ENCODE peak calls at places on chromosomes 12 and 14, in nine cellular contexts. S is CD8-positive, alpha-beta T cell; T is iPS-NIHi11; A is psoas muscle; N is AG10803; I is GM04504; D is cardiac muscle cell; V is lower leg skin; L is adipocyte. M is an unnamed sample.

GRCh38 chr14:57492859-57493258 is 798 bp downstream of the CCDC198 start:
- DNase-seq in S (no peak), T (peak), A (no peak), N (peak), I (peak), D (peak), V (no peak), L (peak), M (no peak)

GRCh38 chr14:77148510-77149231 is 7.1 kb upstream of the ZDHHC22 start:
- DNase-seq in S (no peak), T (no peak), A (no peak), N (no peak), I (no peak), D (no peak), V (no peak), L (no peak), M (no peak)

GRCh38 chr12:77299910-77300772 is 234.8 kb upstream of the E2F7 start:
- DNase-seq in S (no peak), T (no peak), A (no peak), N (peak), I (peak), D (peak), V (no peak), L (peak), M (no peak)

GRCh38 chr12:52971701-52972329 is 22.9 kb downstream of the KRT18 start:
- DNase-seq in S (no peak), T (no peak), A (no peak), N (peak), I (no peak), D (peak), V (no peak), L (peak), M (no peak)

GRCh38 chr14:54669759-54670630 is 103.1 kb downstream of the SAMD4A start:
- DNase-seq in S (peak), T (no peak), A (peak), N (peak), I (no peak), D (peak), V (peak), L (peak), M (no peak)

GRCh38 chr14:89221109-89221508 is 195.9 kb downstream of the FOXN3 start:
- DNase-seq in S (no peak), T (no peak), A (no peak), N (peak), I (peak), D (peak), V (no peak), L (peak), M (no peak)

GRCh38 chr12:106760184-106760531 is 14.3 kb upstream of the RIC8B start:
- DNase-seq in S (no peak), T (peak), A (no peak), N (no peak), I (no peak), D (peak), V (no peak), L (no peak), M (no peak)

GRCh38 chr12:129213551-129213950 is 360.3 kb downstream of the GLT1D1 start:
- DNase-seq in S (no peak), T (no peak), A (no peak), N (no peak), I (no peak), D (no peak), V (no peak), L (no peak), M (no peak)

GRCh38 chr12:100799770-100800169 is 5.2 kb downstream of the ANO4 start:
- DNase-seq in S (no peak), T (no peak), A (no peak), N (peak), I (no peak), D (no peak), V (no peak), L (peak), M (no peak)

GRCh38 chr14:104801284-104802119 is 601 bp downstream of the ZBTB42 start:
- DNase-seq in S (no peak), T (peak), A (no peak), N (no peak), I (no peak), D (no peak), V (no peak), L (no peak), M (peak)

GRCh38 chr14:21735200-21735599 is 61.6 kb upstream of the OR4E1 start:
- DNase-seq in S (no peak), T (no peak), A (no peak), N (no peak), I (no peak), D (no peak), V (no peak), L (no peak), M (no peak)

GRCh38 chr14:64974563-64974962 is 2.4 kb upstream of the RAB15 start:
- DNase-seq in S (no peak), T (peak), A (no peak), N (no peak), I (no peak), D (no peak), V (peak), L (no peak), M (no peak)

GRCh38 chr12:69475237-69475984 is 5.2 kb downstream of the FRS2 start:
- DNase-seq in S (no peak), T (peak), A (no peak), N (peak), I (no peak), D (peak), V (no peak), L (peak), M (peak)

GRCh38 chr14:64109821-64110554 is 184.2 kb downstream of the ESR2 start:
- DNase-seq in S (no peak), T (no peak), A (no peak), N (peak), I (no peak), D (peak), V (no peak), L (peak), M (no peak)

GRCh38 chr12:124308741-124309140 is 13.8 kb downstream of the RFLNA start:
- DNase-seq in S (no peak), T (no peak), A (no peak), N (no peak), I (no peak), D (no peak), V (no peak), L (no peak), M (no peak)

GRCh38 chr12:47808049-47808448 is 11.7 kb downstream of the HDAC7 start:
- DNase-seq in S (peak), T (no peak), A (peak), N (no peak), I (no peak), D (no peak), V (no peak), L (peak), M (no peak)

GRCh38 chr14:100669011-100669412 is 57.7 kb upstream of the DLK1 start:
- DNase-seq in S (no peak), T (no peak), A (no peak), N (no peak), I (no peak), D (no peak), V (no peak), L (no peak), M (no peak)

GRCh38 chr12:54521291-54522062 is 23.9 kb downstream of the NCKAP1L start:
- DNase-seq in S (no peak), T (no peak), A (no peak), N (no peak), I (no peak), D (no peak), V (no peak), L (no peak), M (no peak)

GRCh38 chr12:52369809-52370208 is 2.5 kb upstream of the KRT85 start:
- DNase-seq in S (no peak), T (no peak), A (no peak), N (no peak), I (no peak), D (no peak), V (no peak), L (no peak), M (no peak)

GRCh38 chr12:85866929-85867776 is 6.9 kb upstream of the NTS start:
- DNase-seq in S (no peak), T (peak), A (no peak), N (peak), I (peak), D (peak), V (no peak), L (peak), M (peak)

GRCh38 chr12:98653866-98654493 is 8.9 kb downstream of the APAF1 start:
- DNase-seq in S (no peak), T (peak), A (no peak), N (peak), I (no peak), D (peak), V (no peak), L (peak), M (peak)

GRCh38 chr14:85714046-85714445 is 184.1 kb downstream of the FLRT2 start:
- DNase-seq in S (no peak), T (no peak), A (no peak), N (no peak), I (no peak), D (no peak), V (no peak), L (no peak), M (no peak)

GRCh38 chr12:100348657-100349454 is 8.0 kb upstream of the SLC17A8 start:
- DNase-seq in S (no peak), T (peak), A (no peak), N (peak), I (peak), D (peak), V (no peak), L (peak), M (peak)

GRCh38 chr12:105257321-105257728 is 21.4 kb upstream of the APPL2 start:
- DNase-seq in S (no peak), T (no peak), A (no peak), N (peak), I (peak), D (peak), V (no peak), L (peak), M (no peak)

GRCh38 chr14:93713726-93714405 is 74.4 kb downstream of the PRIMA1 start:
- DNase-seq in S (no peak), T (no peak), A (no peak), N (no peak), I (no peak), D (no peak), V (no peak), L (no peak), M (no peak)

M was measured in HuH-7.5.